ENCODE peak calls at places on chromosomes 11 and 22, in eight cellular contexts. E is T47D; M is D721Med; Y is CD4-positive, CD25-positive, alpha-beta regulatory T cell; I is T-cell; U is hypothalamus; Q is activated CD4-positive, alpha-beta T cell treated with anti-CD3 and anti-CD28 coated beads, Interleukin-2, amount 10 ng/mL, durations not matched to agents 7 days and 5 days; G is CD8-positive, alpha-beta memory T cell. H is an unnamed sample.

GRCh38 chr11:113286509-113287497 is 27.6 kb upstream of the TTC12 start:
- DNase-seq in E (no peak), M (no peak), Y (no peak), I (no peak), U (no peak), Q (no peak), G (no peak), H (no peak)

GRCh38 chr11:62881579-62882427 is 1.1 kb downstream of the SLC3A2 start:
- DNase-seq in E (peak; percentile 79), M (peak; percentile 53), Y (peak; percentile 96), I (peak; percentile 94), U (peak; percentile 59), Q (peak; percentile 96), G (peak; percentile 87), H (peak; percentile 91)

GRCh38 chr11:26730711-26731460 is 9.0 kb upstream of the SLC5A12 start:
- DNase-seq in E (no peak), M (no peak), Y (no peak), I (no peak), U (no peak), Q (no peak), G (no peak), H (no peak)

GRCh38 chr11:68892576-68892975 is 11.1 kb downstream of the MRPL21 start:
- DNase-seq in E (no peak), M (no peak), Y (no peak), I (no peak), U (no peak), Q (no peak), G (no peak), H (no peak)

GRCh38 chr11:65806972-65807371 is 20.1 kb downstream of the OVOL1 start:
- DNase-seq in E (no peak), M (no peak), Y (no peak), I (no peak), U (no peak), Q (no peak), G (no peak), H (no peak)

GRCh38 chr22:24594569-24595120 is 1.8 kb upstream of the LRRC75B start:
- DNase-seq in E (peak; percentile 51), M (no peak), Y (no peak), I (no peak), U (no peak), Q (no peak), G (no peak), H (no peak)

GRCh38 chr11:44988111-44988510 is 37.4 kb upstream of the TP53I11 start:
- DNase-seq in E (no peak), M (no peak), Y (no peak), I (no peak), U (no peak), Q (no peak), G (no peak), H (no peak)

GRCh38 chr22:28116261-28116673 is 197.2 kb upstream of the PITPNB start:
- DNase-seq in E (no peak), M (no peak), Y (no peak), I (no peak), U (no peak), Q (no peak), G (no peak), H (peak; percentile 90)

GRCh38 chr11:122210378-122210995 is 94.5 kb upstream of the BLID start:
- DNase-seq in E (no peak), M (no peak), Y (no peak), I (no peak), U (no peak), Q (no peak), G (no peak), H (no peak)

GRCh38 chr11:70247710-70248072 is 22.8 kb upstream of the PPFIA1 start:
- DNase-seq in E (peak; percentile 57), M (no peak), Y (no peak), I (no peak), U (no peak), Q (no peak), G (no peak), H (no peak)

GRCh38 chr22:32661296-32661695 is 140.2 kb upstream of the TIMP3 start:
- DNase-seq in E (no peak), M (no peak), Y (no peak), I (no peak), U (no peak), Q (no peak), G (no peak), H (peak; percentile 62)

GRCh38 chr11:119491753-119492455 is 68.9 kb upstream of the THY1 start:
- DNase-seq in E (no peak), M (no peak), Y (no peak), I (no peak), U (no peak), Q (no peak), G (no peak), H (no peak)

GRCh38 chr11:76799061-76799804 is 16.1 kb downstream of the TSKU start:
- DNase-seq in E (no peak), M (peak; percentile 92), Y (peak; percentile 79), I (peak; percentile 60), U (peak; percentile 42), Q (peak; percentile 75), G (peak; percentile 73), H (no peak)

GRCh38 chr11:61669417-61669816 is 10.8 kb upstream of the DAGLA start:
- DNase-seq in E (no peak), M (no peak), Y (no peak), I (no peak), U (no peak), Q (no peak), G (no peak), H (no peak)

GRCh38 chr22:43820671-43821305 is 8.7 kb upstream of the EFCAB6 start:
- DNase-seq in E (no peak), M (no peak), Y (no peak), I (no peak), U (no peak), Q (no peak), G (no peak), H (no peak)

GRCh38 chr11:44556735-44557409 is 8.6 kb upstream of the CD82 start:
- DNase-seq in E (no peak), M (no peak), Y (peak; percentile 71), I (peak; percentile 63), U (no peak), Q (peak; percentile 75), G (peak; percentile 50), H (no peak)

GRCh38 chr11:75813622-75814039 is 1.4 kb upstream of the UVRAG start:
- DNase-seq in E (no peak), M (no peak), Y (no peak), I (no peak), U (no peak), Q (no peak), G (no peak), H (no peak)

GRCh38 chr11:8959546-8960166 is 4.6 kb downstream of the TMEM9B start:
- DNase-seq in E (peak; percentile 38), M (no peak), Y (peak; percentile 84), I (peak; percentile 6), U (no peak), Q (peak; percentile 64), G (peak; percentile 21), H (peak; percentile 65)

H was measured in retinal pigment epithelial cell.